ENCODE peak calls at places on chromosome 14, in six cellular contexts. One of them, this sample, is unnamed.
A peak's percentile ranks its signal among the peaks of the same experiment; 100 is the strongest.

GRCh38 chr14:59450716-59451115 is 14.5 kb downstream of the GPR135 start:
- DNase-seq in IMR-90: no peak
- DNase-seq in mesenchymal stem cell: no peak
- DNase-seq in trophoblast cell: no peak
- DNase-seq in neuronal stem cell: no peak
- DNase-seq in H1: no peak
- DNase-seq in this sample: no peak

GRCh38 chr14:32702571-32702970 is 236.1 kb upstream of the NPAS3 start:
- DNase-seq in neuronal stem cell: peak; percentile 47
- DNase-seq in mesenchymal stem cell: peak; percentile 25
- DNase-seq in trophoblast cell: no peak
- DNase-seq in IMR-90: no peak
- DNase-seq in H1: peak; percentile 51
- DNase-seq in this sample: peak; percentile 97

GRCh38 chr14:71115306-71115705 is 208.0 kb downstream of the PCNX1 start:
- DNase-seq in trophoblast cell: no peak
- DNase-seq in H1: no peak
- DNase-seq in mesenchymal stem cell: no peak
- DNase-seq in IMR-90: no peak
- DNase-seq in neuronal stem cell: no peak
- DNase-seq in this sample: no peak

GRCh38 chr14:54660712-54661111 is 93.8 kb downstream of the SAMD4A start:
- DNase-seq in neuronal stem cell: no peak
- DNase-seq in trophoblast cell: no peak
- DNase-seq in IMR-90: no peak
- DNase-seq in mesenchymal stem cell: no peak
- DNase-seq in H1: no peak
- DNase-seq in this sample: no peak

GRCh38 chr14:104953896-104954656 is 24.1 kb downstream of the AHNAK2 start:
- DNase-seq in mesenchymal stem cell: no peak
- DNase-seq in neuronal stem cell: no peak
- DNase-seq in trophoblast cell: no peak
- DNase-seq in IMR-90: no peak
- DNase-seq in H1: no peak
- DNase-seq in this sample: no peak

GRCh38 chr14:101853455-101854018 is 92.0 kb downstream of the PPP2R5C start:
- DNase-seq in trophoblast cell: no peak
- DNase-seq in H1: no peak
- DNase-seq in mesenchymal stem cell: no peak
- DNase-seq in IMR-90: no peak
- DNase-seq in neuronal stem cell: no peak
- DNase-seq in this sample: no peak

GRCh38 chr14:58430156-58430555 is 2.6 kb downstream of the KIAA0586 start:
- DNase-seq in H1: no peak
- DNase-seq in mesenchymal stem cell: peak; percentile 78
- DNase-seq in trophoblast cell: no peak
- DNase-seq in IMR-90: peak; percentile 82
- DNase-seq in neuronal stem cell: no peak
- DNase-seq in this sample: no peak

GRCh38 chr14:60999536-60999935 is 18.5 kb downstream of the SLC38A6 start:
- DNase-seq in neuronal stem cell: no peak
- DNase-seq in trophoblast cell: peak; percentile 71
- DNase-seq in H1: no peak
- DNase-seq in IMR-90: no peak
- DNase-seq in mesenchymal stem cell: no peak
- DNase-seq in this sample: no peak

GRCh38 chr14:26707234-26707633 is 109.4 kb upstream of the NOVA1 start:
- DNase-seq in IMR-90: no peak
- DNase-seq in trophoblast cell: no peak
- DNase-seq in neuronal stem cell: no peak
- DNase-seq in H1: no peak
- DNase-seq in mesenchymal stem cell: no peak
- DNase-seq in this sample: peak; percentile 21

GRCh38 chr14:100219126-100219785 is 19.7 kb upstream of the YY1 start:
- DNase-seq in trophoblast cell: no peak
- DNase-seq in IMR-90: peak; percentile 46
- DNase-seq in H1: no peak
- DNase-seq in mesenchymal stem cell: no peak
- DNase-seq in neuronal stem cell: no peak
- DNase-seq in this sample: no peak

GRCh38 chr14:56241441-56241840 is 123.2 kb downstream of the PELI2 start:
- DNase-seq in neuronal stem cell: no peak
- DNase-seq in mesenchymal stem cell: no peak
- DNase-seq in H1: no peak
- DNase-seq in trophoblast cell: no peak
- DNase-seq in IMR-90: no peak
- DNase-seq in this sample: no peak

GRCh38 chr14:90451443-90451842 is 54.6 kb downstream of the CALM1 start:
- DNase-seq in H1: no peak
- DNase-seq in IMR-90: no peak
- DNase-seq in neuronal stem cell: no peak
- DNase-seq in mesenchymal stem cell: no peak
- DNase-seq in trophoblast cell: no peak
- DNase-seq in this sample: no peak

GRCh38 chr14:35535794-35536112 is 1.8 kb downstream of the INSM2 start:
- DNase-seq in H1: no peak
- DNase-seq in neuronal stem cell: no peak
- DNase-seq in trophoblast cell: no peak
- DNase-seq in mesenchymal stem cell: no peak
- DNase-seq in IMR-90: no peak
- DNase-seq in this sample: no peak

GRCh38 chr14:70594461-70594860 is 6.0 kb downstream of the MED6 start:
- DNase-seq in trophoblast cell: no peak
- DNase-seq in IMR-90: no peak
- DNase-seq in neuronal stem cell: no peak
- DNase-seq in H1: no peak
- DNase-seq in mesenchymal stem cell: no peak
- DNase-seq in this sample: no peak

GRCh38 chr14:88552859-88553258 is 1.9 kb downstream of the PTPN21 start:
- DNase-seq in mesenchymal stem cell: no peak
- DNase-seq in IMR-90: no peak
- DNase-seq in trophoblast cell: no peak
- DNase-seq in neuronal stem cell: no peak
- DNase-seq in H1: no peak
- DNase-seq in this sample: no peak

GRCh38 chr14:54935958-54936357 is 33.3 kb upstream of the GCH1 start:
- DNase-seq in trophoblast cell: peak; percentile 84
- DNase-seq in neuronal stem cell: no peak
- DNase-seq in H1: no peak
- DNase-seq in IMR-90: peak; percentile 38
- DNase-seq in mesenchymal stem cell: peak; percentile 49
- DNase-seq in this sample: no peak

GRCh38 chr14:85529803-85530574 is at the start of gene FLRT2:
- DNase-seq in trophoblast cell: no peak
- DNase-seq in IMR-90: peak; percentile 44
- DNase-seq in H1: no peak
- DNase-seq in neuronal stem cell: peak; percentile 23
- DNase-seq in mesenchymal stem cell: peak; percentile 72
- DNase-seq in this sample: peak; percentile 80

GRCh38 chr14:21498540-21499526 is 12.3 kb downstream of the METTL3 start:
- DNase-seq in mesenchymal stem cell: peak; percentile 66
- DNase-seq in H1: no peak
- DNase-seq in IMR-90: peak; percentile 73
- DNase-seq in neuronal stem cell: peak; percentile 46
- DNase-seq in trophoblast cell: peak; percentile 74
- DNase-seq in this sample: peak; percentile 81
- H3K36me3 ChIP-seq in mesenchymal stem cell: peaks cover 94% of the 10 kb centered on the region
- H3K36me3 ChIP-seq in H1: peaks cover 89% of the 10 kb centered on the region
- H3K36me3 ChIP-seq in IMR-90: peaks cover 52% of the 10 kb centered on the region
- H3K36me3 ChIP-seq in neuronal stem cell: peaks cover 44% of the 10 kb centered on the region
- H3K36me3 ChIP-seq in trophoblast cell: peaks cover 57% of the 10 kb centered on the region
- H3K36me3 ChIP-seq in this sample: peaks cover 17% of the 10 kb centered on the region

DNA sequence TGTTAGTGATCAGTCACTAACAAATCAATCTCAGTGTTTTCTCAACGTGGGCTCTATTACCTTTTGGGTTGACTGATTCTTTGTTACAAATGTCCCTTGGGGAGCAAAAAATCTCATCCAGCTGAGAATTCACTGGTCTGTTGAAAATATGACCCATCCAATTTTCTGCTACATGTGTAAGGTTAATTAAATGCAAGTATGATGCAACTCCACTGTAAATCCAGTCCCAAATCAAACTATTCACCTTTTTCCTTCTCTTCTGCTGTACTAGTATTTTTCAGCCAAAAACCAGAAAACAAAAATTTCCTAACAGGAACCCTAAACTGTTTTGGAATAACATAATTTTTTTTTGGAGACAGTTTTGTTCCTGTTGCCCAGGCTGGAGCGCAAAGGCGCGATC is 2.2 kb downstream of the ERH start:
- DNase-seq in neuronal stem cell: no peak
- DNase-seq in IMR-90: no peak
- DNase-seq in mesenchymal stem cell: no peak
- DNase-seq in H1: no peak
- DNase-seq in trophoblast cell: no peak
- DNase-seq in this sample: no peak
- H3K4me3 ChIP-seq in neuronal stem cell: no peak overlapping the region
- H3K4me3 ChIP-seq in IMR-90: no peak overlapping the region
- H3K4me3 ChIP-seq in mesenchymal stem cell: no peak overlapping the region
- H3K4me3 ChIP-seq in H1: no peak overlapping the region
- H3K4me3 ChIP-seq in trophoblast cell: no peak overlapping the region
- H3K4me3 ChIP-seq in this sample: no peak overlapping the region

GRCh38 chr14:81219821-81220487 is 805 bp downstream of the GTF2A1 start:
- DNase-seq in mesenchymal stem cell: no peak
- DNase-seq in neuronal stem cell: no peak
- DNase-seq in H1: no peak
- DNase-seq in IMR-90: peak; percentile 7
- DNase-seq in trophoblast cell: peak; percentile 56
- DNase-seq in this sample: peak; percentile 51
- H3K23ac ChIP-seq in mesenchymal stem cell: no peak overlapping the region
- H3K23ac ChIP-seq in neuronal stem cell: no peak overlapping the region
- H3K23ac ChIP-seq in H1: no peak overlapping the region
- H3K23ac ChIP-seq in IMR-90: peak overlapping the region; percentile 93
- H3K23ac ChIP-seq in trophoblast cell: no peak overlapping the region
- H3K23ac ChIP-seq in this sample: no peak overlapping the region

GRCh38 chr14:94591073-94591472 is 9.8 kb downstream of the SERPINA5 start:
- DNase-seq in trophoblast cell: no peak
- DNase-seq in neuronal stem cell: no peak
- DNase-seq in IMR-90: no peak
- DNase-seq in mesenchymal stem cell: no peak
- DNase-seq in H1: no peak
- DNase-seq in this sample: no peak
- H3K36me3 ChIP-seq in trophoblast cell: no peaks in the 10 kb centered on the region
- H3K36me3 ChIP-seq in neuronal stem cell: no peaks in the 10 kb centered on the region
- H3K36me3 ChIP-seq in IMR-90: no peaks in the 10 kb centered on the region
- H3K36me3 ChIP-seq in mesenchymal stem cell: no peaks in the 10 kb centered on the region
- H3K36me3 ChIP-seq in H1: no peaks in the 10 kb centered on the region
- H3K36me3 ChIP-seq in this sample: no peaks in the 10 kb centered on the region

DNA sequence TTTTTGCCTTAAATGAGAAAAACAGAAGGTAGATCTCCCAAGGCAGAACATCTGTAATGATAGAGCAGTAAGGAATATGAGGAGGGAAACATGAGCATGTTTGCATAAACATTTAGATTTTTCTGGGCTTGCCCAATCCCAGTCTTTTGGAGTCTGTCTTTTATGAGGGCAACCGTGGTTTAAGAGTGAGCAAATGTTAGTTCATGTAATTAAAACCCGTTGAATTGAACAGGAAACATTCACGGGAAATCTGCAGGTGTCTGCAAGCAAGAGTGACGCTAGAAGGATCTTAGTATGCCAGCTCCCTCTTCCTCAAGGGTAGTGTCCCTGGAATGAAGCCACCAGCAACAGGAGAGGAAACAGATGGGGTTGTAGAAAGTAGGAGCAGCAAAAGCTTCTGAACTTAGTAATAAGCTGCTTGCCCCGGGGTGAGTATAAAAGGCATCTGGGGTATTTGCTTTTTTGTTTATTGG is 79.4 kb downstream of the ARF6 start:
- DNase-seq in trophoblast cell: peak; percentile 90
- DNase-seq in H1: no peak
- DNase-seq in IMR-90: peak; percentile 74
- DNase-seq in mesenchymal stem cell: peak; percentile 74
- DNase-seq in neuronal stem cell: no peak
- DNase-seq in this sample: peak; percentile 42
- H3K4me3 ChIP-seq in trophoblast cell: no peak overlapping the region
- H3K4me3 ChIP-seq in H1: no peak overlapping the region
- H3K4me3 ChIP-seq in IMR-90: peak overlapping the region; percentile 33
- H3K4me3 ChIP-seq in mesenchymal stem cell: no peak overlapping the region
- H3K4me3 ChIP-seq in neuronal stem cell: no peak overlapping the region
- H3K4me3 ChIP-seq in this sample: no peak overlapping the region

DNA sequence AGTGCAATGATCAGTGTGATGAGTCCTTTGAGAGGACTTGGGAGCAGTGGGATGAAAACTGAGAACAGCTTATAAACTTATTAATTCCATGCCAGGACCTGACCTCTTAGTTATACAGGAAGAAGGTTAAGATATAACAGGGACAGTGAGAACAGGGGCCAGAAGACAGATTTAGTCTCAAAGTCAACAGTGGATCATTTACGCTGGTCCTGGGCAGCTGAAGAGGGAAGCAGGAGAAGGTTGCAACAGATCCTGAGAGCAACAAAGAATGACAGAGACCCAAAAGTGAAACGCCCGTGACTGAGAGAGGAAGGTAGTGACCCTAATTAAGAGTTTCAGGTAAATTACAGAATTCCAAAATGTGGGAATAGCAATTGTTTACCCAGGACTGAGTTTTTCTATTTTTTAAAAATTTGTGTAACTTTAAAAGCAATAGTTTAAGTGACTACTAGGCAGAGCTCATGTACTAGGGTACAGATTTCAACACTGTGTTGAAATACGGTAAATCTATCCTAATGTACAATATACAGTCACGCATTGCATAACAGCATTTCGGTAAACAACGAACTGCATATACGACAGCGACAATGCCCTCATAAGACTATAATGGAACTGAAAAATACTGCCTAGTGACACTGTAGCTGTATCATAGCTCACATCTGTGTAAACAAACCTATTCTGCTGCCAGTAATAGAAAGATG is 77.7 kb upstream of the GNPNAT1 start:
- DNase-seq in trophoblast cell: no peak
- DNase-seq in IMR-90: no peak
- DNase-seq in mesenchymal stem cell: no peak
- DNase-seq in H1: no peak
- DNase-seq in neuronal stem cell: no peak
- DNase-seq in this sample: no peak
- H3K23ac ChIP-seq in trophoblast cell: no peak overlapping the region
- H3K23ac ChIP-seq in IMR-90: no peak overlapping the region
- H3K23ac ChIP-seq in mesenchymal stem cell: no peak overlapping the region
- H3K23ac ChIP-seq in H1: no peak overlapping the region
- H3K23ac ChIP-seq in neuronal stem cell: no peak overlapping the region
- H3K23ac ChIP-seq in this sample: no peak overlapping the region